ENCODE peak calls at places on chromosomes 7 and 10, in four cellular contexts. X is HCT116; S is esophagus squamous epithelium; W is stimulated activated CD4-positive, alpha-beta T cell treated with anti-CD3 and anti-CD28 coated beads, Interleukin-1b, Interleukin-23, amount 100 ng/mL, for 24 hours. T is an unnamed sample.

GRCh38 chr7:70435634-70436033 is 696.3 kb upstream of the GALNT17 start:
- DNase-seq in X (no peak), S (no peak), W (no peak), T (no peak)

GRCh38 chr10:13671874-13672273 is 85.1 kb downstream of the PRPF18 start:
- DNase-seq in X (no peak), S (no peak), W (no peak), T (no peak)

GRCh38 chr10:794382-794956 is 105.0 kb upstream of the DIP2C start:
- DNase-seq in X (no peak), S (no peak), W (no peak), T (no peak)

GRCh38 chr10:122490268-122490667 is 28.9 kb downstream of the HTRA1 start:
- DNase-seq in X (no peak), S (no peak), W (no peak), T (no peak)

GRCh38 chr7:25985196-25985595 is 166.8 kb upstream of the NFE2L3 start:
- DNase-seq in X (no peak), S (no peak), W (no peak), T (no peak)

GRCh38 chr10:110013615-110014293 is 6.0 kb downstream of the ADD3 start:
- DNase-seq in X (no peak), S (no peak), W (no peak), T (no peak)

GRCh38 chr10:124625831-124626238 is 118.3 kb downstream of the FAM53B start:
- DNase-seq in X (no peak), S (no peak), W (no peak), T (no peak)

GRCh38 chr7:1457949-1458675 is 1.2 kb downstream of the MICALL2 start:
- DNase-seq in X (no peak), S (no peak), W (no peak), T (no peak)

GRCh38 chr7:157905740-157906461 is 569.1 kb downstream of the DNAJB6 start:
- DNase-seq in X (peak), S (no peak), W (no peak), T (no peak)

GRCh38 chr10:67098460-67098859 is 172.6 kb downstream of the LRRTM3 start:
- DNase-seq in X (no peak), S (no peak), W (no peak), T (no peak)

GRCh38 chr10:84308021-84308420 is 20.4 kb upstream of the CCSER2 start:
- DNase-seq in X (no peak), S (no peak), W (no peak), T (no peak)

GRCh38 chr10:6053816-6054581 is 8.2 kb downstream of the IL2RA start:
- DNase-seq in X (no peak), S (no peak), W (no peak), T (no peak)

GRCh38 chr7:23622469-23622868 is 25.3 kb downstream of the CCDC126 start:
- DNase-seq in X (no peak), S (no peak), W (no peak), T (no peak)

GRCh38 chr10:30431435-30431911 is 2.5 kb upstream of the MAP3K8 start:
- DNase-seq in X (no peak), S (no peak), W (no peak), T (no peak)

GRCh38 chr10:33927347-33927746 is 592.9 kb upstream of the NRP1 start:
- DNase-seq in X (no peak), S (no peak), W (no peak), T (no peak)

GRCh38 chr7:49030221-49030620 is 105.9 kb downstream of the CDC14C start:
- DNase-seq in X (no peak), S (no peak), W (no peak), T (no peak)

GRCh38 chr10:85098835-85099521 is 770.6 kb downstream of the CCSER2 start:
- DNase-seq in X (no peak), S (no peak), W (no peak), T (no peak)

GRCh38 chr7:51080622-51081269 is 235.9 kb downstream of the COBL start:
- DNase-seq in X (no peak), S (no peak), W (no peak), T (no peak)

GRCh38 chr10:80614576-80615416 is 77.1 kb downstream of the SH2D4B start:
- DNase-seq in X (no peak), S (no peak), W (no peak), T (no peak)

GRCh38 chr10:73647211-73647874 is 6.1 kb upstream of the MYOZ1 start:
- DNase-seq in X (no peak), S (no peak), W (no peak), T (no peak)

GRCh38 chr10:132700168-132701098 is 85.5 kb downstream of the NKX6-2 start:
- DNase-seq in X (no peak), S (no peak), W (no peak), T (no peak)

GRCh38 chr7:145106001-145106400 is 270.1 kb upstream of the TPK1 start:
- DNase-seq in X (no peak), S (no peak), W (no peak), T (no peak)

GRCh38 chr7:51446785-51447184 is 130.2 kb upstream of the COBL start:
- DNase-seq in X (no peak), S (no peak), W (no peak), T (no peak)

GRCh38 chr7:137957887-137958286 is 44.0 kb downstream of the CREB3L2 start:
- DNase-seq in X (no peak), S (no peak), W (no peak), T (no peak)

GRCh38 chr7:89091550-89091949 is 296.0 kb upstream of the TEX47 start:
- DNase-seq in X (no peak), S (no peak), W (no peak), T (no peak)

GRCh38 chr10:114308470-114309110 is 69.5 kb downstream of the VWA2 start:
- DNase-seq in X (no peak), S (no peak), W (no peak), T (no peak)

GRCh38 chr7:157018328-157018996 is 8.0 kb upstream of the MNX1 start:
- DNase-seq in X (no peak), S (no peak), W (no peak), T (no peak)

GRCh38 chr10:96532523-96532922 is 18.8 kb upstream of the TLL2 start:
- DNase-seq in X (no peak), S (no peak), W (no peak), T (no peak)

GRCh38 chr10:23514321-23514720 is 75.4 kb downstream of the OTUD1 start:
- DNase-seq in X (no peak), S (no peak), W (no peak), T (no peak)

GRCh38 chr7:20219446-20220292 is 2.5 kb upstream of the MACC1 start:
- DNase-seq in X (no peak), S (peak), W (no peak), T (peak)

GRCh38 chr7:86900886-86901285 is 158.6 kb downstream of the ELAPOR2 start:
- DNase-seq in X (no peak), S (no peak), W (no peak), T (no peak)